ENCODE peak calls at places on chromosomes 12 and 14, in eight cellular contexts. Y is B cell; G is foreskin fibroblast; F is OCI-LY7; P is NCI-H1417; Z is stimulated activated CD4-positive, alpha-beta T cell treated with anti-CD3 and anti-CD28 coated beads, Interleukin-4, amount 100 ng/mL, for 4 hours; D is HFFc6; H is Calu3. W is an unnamed sample.

GRCh38 chr12:120228291-120229070 is 27.6 kb upstream of the RPLP0 start:
- DNase-seq in F (peak; percentile 91), G (peak; percentile 91), Y (peak; percentile 84), H (peak; percentile 96), P (peak; percentile 86), Z (peak; percentile 88), D (peak; percentile 74), W (peak; percentile 68)

GRCh38 chr14:67510121-67510520 is 21.6 kb upstream of the TMEM229B start:
- DNase-seq in H (no peak), D (peak; percentile 27), Y (no peak), P (no peak), F (no peak), G (peak; percentile 77), Z (no peak), W (peak; percentile 73)

GRCh38 chr12:125229878-125230530 is 164.8 kb downstream of the AACS start:
- DNase-seq in H (no peak), Z (no peak), P (no peak), F (no peak), G (no peak), Y (no peak), D (no peak), W (no peak)

GRCh38 chr14:99270491-99271287 is 1.3 kb downstream of the BCL11B start:
- DNase-seq in Z (no peak), G (peak; percentile 21), H (no peak), Y (no peak), F (no peak), P (no peak), D (no peak), W (no peak)

GRCh38 chr14:44300911-44301310 is 206.2 kb downstream of the FSCB start:
- DNase-seq in H (no peak), F (no peak), D (no peak), Y (no peak), Z (no peak), G (no peak), P (no peak), W (no peak)

GRCh38 chr12:119176267-119177055 is 2.3 kb upstream of the HSPB8 start:
- DNase-seq in P (peak; percentile 26), Y (no peak), Z (no peak), F (no peak), H (peak; percentile 81), G (peak; percentile 73), D (peak; percentile 91), W (peak; percentile 41)

GRCh38 chr14:95025941-95026340 is 131.4 kb downstream of the DICER1 start:
- DNase-seq in Y (no peak), G (no peak), D (no peak), Z (no peak), P (no peak), F (no peak), H (no peak), W (no peak)

GRCh38 chr12:33304176-33304575 is 135.4 kb downstream of the SYT10 start:
- DNase-seq in F (no peak), G (no peak), H (no peak), Z (no peak), Y (no peak), P (no peak), D (no peak), W (no peak)

GRCh38 chr14:95609398-95609990 is 74.6 kb downstream of the GLRX5 start:
- DNase-seq in H (peak; percentile 46), Z (no peak), Y (no peak), G (peak; percentile 38), F (peak; percentile 81), P (peak; percentile 76), D (peak; percentile 6), W (peak; percentile 29)

GRCh38 chr14:37698840-37699777 is 103.7 kb downstream of the TTC6 start:
- DNase-seq in Z (no peak), P (no peak), D (no peak), F (no peak), Y (no peak), G (no peak), H (no peak), W (no peak)

GRCh38 chr12:41653386-41654110 is 465.4 kb downstream of the PDZRN4 start:
- DNase-seq in G (no peak), P (no peak), D (no peak), Y (no peak), H (no peak), Z (no peak), F (no peak), W (no peak)

GRCh38 chr12:90999946-91000345 is 4.8 kb downstream of the EPYC start:
- DNase-seq in Y (no peak), Z (no peak), F (no peak), H (no peak), G (peak; percentile 29), D (peak; percentile 13), P (no peak), W (peak; percentile 59)

GRCh38 chr14:94542111-94542810 is 19.0 kb upstream of the SERPINA4 start:
- DNase-seq in G (peak; percentile 24), H (peak; percentile 29), Y (no peak), P (no peak), D (no peak), Z (no peak), F (no peak), W (peak; percentile 51)

GRCh38 chr14:71629765-71630502 is 302.3 kb upstream of the RGS6 start:
- DNase-seq in G (peak; percentile 54), P (no peak), Z (no peak), F (no peak), D (no peak), Y (no peak), H (no peak), W (peak; percentile 9)

GRCh38 chr12:108363165-108363564 is 24.1 kb upstream of the CMKLR1 start:
- DNase-seq in Y (no peak), H (no peak), G (no peak), Z (no peak), P (no peak), F (no peak), D (no peak), W (no peak)

GRCh38 chr14:54275997-54276396 is 120.8 kb upstream of the CDKN3 start:
- DNase-seq in Z (no peak), D (no peak), Y (no peak), G (peak; percentile 74), H (no peak), P (no peak), F (no peak), W (no peak)

GRCh38 chr14:45359766-45360165 is 106.8 kb upstream of the MIS18BP1 start:
- DNase-seq in P (no peak), F (no peak), D (no peak), Y (no peak), H (no peak), G (peak; percentile 4), Z (no peak), W (no peak)

GRCh38 chr14:52547526-52547925 is 4.8 kb downstream of the TXNDC16 start:
- DNase-seq in D (no peak), Z (no peak), P (no peak), F (no peak), H (no peak), G (no peak), Y (no peak), W (no peak)

GRCh38 chr14:92481386-92481785 is 32.2 kb upstream of the RIN3 start:
- DNase-seq in H (no peak), Z (no peak), P (no peak), G (peak; percentile 57), Y (no peak), D (no peak), F (no peak), W (peak; percentile 47)

GRCh38 chr12:89470741-89471504 is 53.7 kb downstream of the GALNT4 start:
- DNase-seq in D (peak; percentile 62), G (peak; percentile 73), P (peak; percentile 37), Z (no peak), Y (no peak), H (peak; percentile 36), F (peak; percentile 48), W (peak; percentile 52)

GRCh38 chr14:103628221-103628683 is 759 bp upstream of the KLC1 start:
- DNase-seq in Y (peak; percentile 43), G (peak; percentile 95), H (peak; percentile 76), P (peak; percentile 8), F (peak; percentile 28), Z (peak; percentile 20), D (peak; percentile 72), W (peak; percentile 82)

W was measured in HCEC 1CT.